ENCODE peak calls at places on chromosomes 2 and 18, in seven cellular contexts. V is fibroblast of pulmonary artery, Z is upper lobe of right lung, X is nephron progenitor cell, L is left lung, C is ovary, N is stomach. J is an unnamed sample.

GRCh38 chr2:221490506-221491060 is 81.5 kb downstream of the EPHA4 start:
- DNase-seq in V (no peak), Z (no peak), X (no peak), L (no peak), C (no peak), N (no peak), J (no peak)

GRCh38 chr18:55900380-55900779 is 312.4 kb upstream of the TCF4 start:
- DNase-seq in V (peak), Z (no peak), X (no peak), L (no peak), C (no peak), N (no peak), J (no peak)

GRCh38 chr2:32562906-32563305 is 64.9 kb upstream of the TTC27 start:
- DNase-seq in V (no peak), Z (no peak), X (no peak), L (no peak), C (no peak), N (no peak), J (no peak)

GRCh38 chr2:137348301-137348700 is 583.0 kb downstream of the THSD7B start:
- DNase-seq in V (no peak), Z (no peak), X (no peak), L (no peak), C (no peak), N (no peak), J (no peak)

GRCh38 chr18:4878480-4878879 is 318.6 kb downstream of the AKAIN1 start:
- DNase-seq in V (no peak), Z (no peak), X (no peak), L (no peak), C (no peak), N (no peak), J (no peak)

GRCh38 chr2:145159676-145160075 is 639.8 kb upstream of the ZEB2 start:
- DNase-seq in V (no peak), Z (no peak), X (no peak), L (no peak), C (no peak), N (no peak), J (no peak)

GRCh38 chr18:59985289-59985688 is 85.5 kb downstream of the PMAIP1 start:
- DNase-seq in V (no peak), Z (no peak), X (no peak), L (no peak), C (no peak), N (no peak), J (no peak)

GRCh38 chr2:127175406-127175805 is 44.7 kb downstream of the CYP27C1 start:
- DNase-seq in V (no peak), Z (no peak), X (no peak), L (no peak), C (peak), N (no peak), J (no peak)

GRCh38 chr2:69959425-69959824 is 2.0 kb downstream of the ASPRV1 start:
- DNase-seq in V (no peak), Z (no peak), X (no peak), L (no peak), C (no peak), N (no peak), J (no peak)

GRCh38 chr2:71615769-71616730 is 162.7 kb downstream of the DYSF start:
- DNase-seq in V (no peak), Z (peak), X (no peak), L (no peak), C (no peak), N (peak), J (no peak)

GRCh38 chr2:30488012-30488659 is 41.1 kb downstream of the LCLAT1 start:
- DNase-seq in V (no peak), Z (no peak), X (no peak), L (no peak), C (no peak), N (no peak), J (no peak)

GRCh38 chr2:7627587-7627986 is 710.4 kb downstream of the RNF144A start:
- DNase-seq in V (no peak), Z (no peak), X (no peak), L (no peak), C (no peak), N (no peak), J (no peak)

DNA sequence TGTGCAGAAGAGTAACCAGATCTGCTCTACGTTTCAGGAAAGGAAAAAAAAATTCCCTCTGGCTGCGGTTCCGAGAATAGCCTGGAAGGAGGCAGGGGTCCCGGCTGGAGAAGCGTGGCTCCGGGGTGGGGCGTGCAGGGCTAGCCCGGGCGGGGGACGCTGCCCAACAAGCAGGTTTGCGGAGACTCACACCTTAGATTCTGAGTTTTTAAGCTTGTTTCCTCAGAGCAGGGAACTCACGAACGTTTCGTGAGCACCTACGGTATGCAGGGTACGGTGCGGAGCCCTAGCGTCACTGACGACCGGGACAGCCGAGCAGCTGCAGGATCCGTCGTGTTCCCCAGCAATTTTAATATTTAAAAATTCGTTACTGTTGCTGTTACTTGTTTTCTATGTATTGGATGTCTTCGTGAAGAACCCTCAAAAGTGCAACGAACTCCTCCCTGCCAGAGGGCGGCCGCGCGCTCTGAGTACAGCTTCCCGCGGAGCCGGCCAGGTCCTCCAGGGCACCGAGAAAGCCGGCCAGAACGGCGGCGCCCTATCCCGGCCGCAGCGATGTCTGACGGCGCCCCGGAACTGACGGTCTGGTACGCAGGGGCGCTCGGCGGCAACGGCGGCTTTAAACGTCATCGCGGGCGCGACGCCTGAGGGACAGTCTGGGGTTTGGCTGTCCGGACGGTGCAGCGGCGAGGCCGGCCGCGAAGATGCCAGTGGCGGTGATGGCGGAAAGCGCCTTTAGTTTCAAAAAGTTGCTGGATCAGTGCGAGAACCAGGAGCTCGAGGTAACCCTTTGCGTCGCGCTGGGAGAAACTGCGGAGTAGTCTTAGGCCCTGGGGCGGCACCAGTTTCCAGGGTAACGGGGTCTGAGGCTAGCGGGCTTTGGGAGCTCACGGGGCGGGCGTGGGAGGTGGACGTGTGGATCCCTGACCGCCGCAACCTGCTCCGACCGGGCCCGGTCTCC is at the start of gene COPS8:
- DNase-seq in V (peak), Z (peak), X (peak), L (peak), C (peak), N (peak), J (peak)
- TF ChIP-seq CTCF in V (no peak), Z (peak), X (peak), L (peak), C (peak), N (peak), J (no peak)

DNA sequence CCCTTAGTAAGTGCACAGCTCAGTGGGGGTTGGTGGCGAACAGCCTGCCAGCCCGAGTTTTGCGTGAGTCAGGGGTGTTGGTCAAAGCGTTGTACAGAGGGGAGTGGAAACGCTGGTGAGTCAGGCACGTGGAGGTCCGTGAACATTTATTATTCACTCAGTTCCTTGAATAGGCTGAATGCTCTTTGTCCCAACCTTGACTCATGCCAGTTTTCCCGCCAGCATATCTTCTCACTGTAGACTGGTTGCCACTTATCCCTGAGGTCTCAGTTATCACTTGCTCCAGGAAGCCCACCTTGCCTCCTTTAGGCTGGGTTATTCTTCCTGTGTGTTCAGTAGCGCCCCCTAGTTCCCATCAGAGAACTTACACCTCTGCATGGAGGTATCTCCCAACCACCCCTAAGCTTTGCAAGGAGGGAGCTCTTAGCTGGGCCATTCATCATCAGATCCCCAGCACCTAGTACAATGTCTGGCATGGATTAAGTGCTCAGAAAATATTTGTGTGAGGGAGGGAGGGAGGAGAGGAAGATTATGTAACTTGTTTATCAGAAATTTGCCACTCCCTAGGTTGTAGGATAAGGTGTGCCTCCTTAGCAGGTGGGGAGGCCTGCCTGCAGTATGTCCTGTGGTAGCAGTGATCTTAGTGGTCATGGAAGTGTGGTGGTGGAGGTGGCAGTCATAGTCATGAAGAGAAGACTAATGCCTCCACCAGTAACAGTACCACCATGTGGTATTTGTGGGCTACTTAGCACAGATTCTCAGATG is 72.1 kb downstream of the CABLES1 start:
- DNase-seq in V (no peak), Z (no peak), X (no peak), L (no peak), C (no peak), N (peak), J (no peak)
- TF ChIP-seq CTCF in V (peak), Z (peak), X (no peak), L (no peak), C (no peak), N (no peak), J (no peak)

GRCh38 chr2:162327134-162327769 is 8.8 kb upstream of the IFIH1 start:
- DNase-seq in V (no peak), Z (no peak), X (peak), L (no peak), C (no peak), N (no peak), J (no peak)
- TF ChIP-seq CTCF in V (peak), Z (peak), X (peak), L (peak), C (no peak), N (peak), J (peak)

DNA sequence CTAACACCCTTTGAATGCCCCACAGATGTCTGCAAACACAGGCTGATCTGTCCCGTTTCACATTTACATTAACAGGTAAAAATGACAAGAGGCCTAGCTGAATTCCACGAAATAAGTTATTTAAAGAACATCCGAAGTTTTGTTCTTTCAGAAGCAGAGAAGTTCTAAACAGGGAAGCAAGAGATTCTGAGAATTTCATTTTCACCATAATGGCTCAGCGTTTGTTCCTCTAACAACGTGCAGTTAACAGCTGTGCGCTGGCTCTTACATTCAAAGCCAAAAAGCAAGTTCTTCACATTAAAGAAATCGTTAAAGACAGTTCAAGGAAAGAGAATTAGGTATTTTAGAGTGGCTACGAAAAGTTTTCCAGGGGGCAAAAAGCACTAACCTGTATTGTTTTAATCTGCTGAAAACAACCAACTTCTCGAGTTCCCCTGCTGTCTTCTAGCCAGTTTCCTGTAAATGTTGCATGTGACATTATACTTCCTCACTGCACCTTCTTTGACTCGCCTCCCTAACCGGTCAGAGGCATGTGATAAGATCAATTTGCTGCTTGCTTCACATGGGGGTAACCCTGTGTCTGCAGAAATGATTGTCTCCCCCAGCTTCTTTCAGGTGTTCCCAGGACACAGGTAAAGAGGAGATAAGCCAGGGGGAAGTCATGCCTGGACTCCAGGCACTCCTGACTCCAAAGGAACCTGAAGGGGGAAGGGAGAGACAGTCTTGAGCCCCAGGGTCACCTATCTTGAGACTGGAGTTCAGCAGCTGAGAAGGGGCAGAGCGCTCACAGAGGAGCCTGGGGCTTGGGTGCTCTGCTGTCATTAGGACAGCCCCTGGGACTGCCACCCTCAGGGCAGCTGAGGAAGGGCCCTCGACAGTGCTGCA is 36.8 kb upstream of the WIPF1 start:
- DNase-seq in V (no peak), Z (peak), X (no peak), L (no peak), C (no peak), N (no peak), J (no peak)
- TF ChIP-seq CTCF in V (no peak), Z (no peak), X (no peak), L (no peak), C (no peak), N (no peak), J (no peak)

J was measured in mesothelial cell of epicardium.